ENCODE peak calls at places on chromosomes 13 and 19, in eight cellular contexts. N, A, O, V, C, S, T and F are unnamed samples.

GRCh38 chr13:41511827-41512226 is 54.5 kb downstream of the RGCC start:
- DNase-seq in N (no peak), T (no peak), O (no peak), A (no peak), C (no peak), S (no peak), V (no peak), F (no peak)

GRCh38 chr19:36008336-36008978 is at the start of gene SYNE4:
- DNase-seq in S (no peak), N (no peak), A (no peak), V (no peak), C (no peak), O (no peak), T (no peak), F (peak)

GRCh38 chr19:16649734-16650133 is 10.2 kb downstream of the SMIM7 start:
- DNase-seq in N (no peak), T (no peak), V (no peak), A (no peak), S (no peak), O (no peak), C (no peak), F (no peak)

GRCh38 chr19:12095111-12095790 is 30.7 kb downstream of the ZNF844 start:
- DNase-seq in O (no peak), S (no peak), V (no peak), T (peak), N (no peak), A (no peak), C (peak), F (no peak)

GRCh38 chr13:30752991-30753616 is 17.8 kb downstream of the ALOX5AP start:
- DNase-seq in C (no peak), A (no peak), N (no peak), O (no peak), V (no peak), S (no peak), T (no peak), F (no peak)

GRCh38 chr19:35790981-35791813 is 15.8 kb downstream of the ARHGAP33 start:
- DNase-seq in S (no peak), N (no peak), O (no peak), A (no peak), V (no peak), C (no peak), T (no peak), F (peak)

GRCh38 chr13:43800828-43801227 is 14.1 kb upstream of the ENOX1 start:
- DNase-seq in O (no peak), A (no peak), C (no peak), N (no peak), S (no peak), V (no peak), T (no peak), F (no peak)

GRCh38 chr13:86877449-86877848 is 793.7 kb upstream of the SLITRK5 start:
- DNase-seq in O (no peak), V (no peak), S (no peak), T (no peak), A (no peak), N (no peak), C (no peak), F (no peak)

GRCh38 chr13:102693781-102694180 is 1.1 kb downstream of the METTL21C start:
- DNase-seq in O (no peak), T (no peak), N (no peak), C (no peak), S (no peak), A (no peak), V (no peak), F (no peak)

GRCh38 chr13:59787679-59788078 is 376.0 kb downstream of the DIAPH3 start:
- DNase-seq in C (no peak), S (no peak), V (no peak), O (no peak), T (no peak), N (no peak), A (no peak), F (no peak)

GRCh38 chr13:109381546-109382180 is 404.7 kb downstream of the IRS2 start:
- DNase-seq in T (peak), N (no peak), V (no peak), S (no peak), C (no peak), O (no peak), A (no peak), F (no peak)

GRCh38 chr13:113002206-113002821 is 33.3 kb downstream of the MCF2L start:
- DNase-seq in O (no peak), A (no peak), V (peak), C (no peak), S (no peak), N (no peak), T (no peak), F (peak)

GRCh38 chr19:36997152-36997842 is 80.9 kb upstream of the ZNF420 start:
- DNase-seq in T (peak), S (no peak), O (no peak), A (no peak), N (no peak), C (no peak), V (no peak), F (no peak)

GRCh38 chr13:33723365-33723764 is 94.6 kb upstream of the RFC3 start:
- DNase-seq in O (no peak), A (no peak), V (no peak), C (no peak), T (peak), S (no peak), N (no peak), F (peak)

GRCh38 chr13:109010912-109011311 is 381.5 kb downstream of the MYO16 start:
- DNase-seq in S (no peak), C (no peak), A (no peak), T (no peak), N (no peak), O (no peak), V (peak), F (no peak)

GRCh38 chr19:16226878-16227836 is 29.4 kb downstream of the AP1M1 start:
- DNase-seq in V (no peak), A (no peak), O (no peak), S (no peak), N (no peak), C (no peak), T (no peak), F (no peak)

GRCh38 chr13:35983206-35983605 is 148.0 kb downstream of the DCLK1 start:
- DNase-seq in C (no peak), V (no peak), A (no peak), N (no peak), O (no peak), S (no peak), T (no peak), F (no peak)

GRCh38 chr19:18639706-18640105 is 2.9 kb downstream of the KLHL26 start:
- DNase-seq in C (no peak), V (no peak), A (no peak), N (no peak), T (no peak), O (no peak), S (no peak), F (no peak)

GRCh38 chr19:47309608-47310007 is at the start of gene C5AR1:
- DNase-seq in O (no peak), N (no peak), T (peak), V (no peak), S (no peak), A (no peak), C (no peak), F (no peak)

GRCh38 chr13:112895521-112896465 is 73.2 kb upstream of the MCF2L start:
- DNase-seq in T (no peak), V (no peak), C (no peak), O (no peak), S (no peak), N (no peak), A (no peak), F (no peak)

GRCh38 chr19:19599190-19599535 is 19.3 kb downstream of the PBX4 start:
- DNase-seq in V (no peak), A (no peak), C (no peak), S (no peak), O (no peak), T (no peak), N (no peak), F (no peak)

GRCh38 chr13:59823495-59823894 is 340.2 kb downstream of the DIAPH3 start:
- DNase-seq in N (no peak), S (no peak), O (no peak), C (peak), T (peak), V (no peak), A (no peak), F (no peak)